ENCODE peak calls at places on chromosomes 4 and X, in five cellular contexts. O, Q, T, B and Y are unnamed samples.

GRCh38 chr4:39528056-39528465 is 822 bp upstream of the UGDH start:
- DNase-seq in T (no peak), Q (no peak), B (peak; percentile 93), O (peak; percentile 49), Y (no peak)

GRCh38 chr4:123399638-123400358 is 3.2 kb downstream of the SPRY1 start:
- DNase-seq in Q (peak; percentile 59), B (no peak), T (no peak), O (no peak), Y (no peak)

GRCh38 chr4:159368320-159368719 is 265.4 kb downstream of the RAPGEF2 start:
- DNase-seq in T (no peak), B (no peak), Q (no peak), O (no peak), Y (no peak)

GRCh38 chrX:7233632-7234406 is 85.9 kb upstream of the PUDP start:
- DNase-seq in B (no peak), O (no peak), Q (no peak), T (no peak), Y (no peak)

GRCh38 chrX:71617742-71618141 is 569 bp downstream of the CXCR3 start:
- DNase-seq in T (no peak), O (no peak), B (no peak), Q (no peak), Y (no peak)

GRCh38 chr4:56909083-56909981 is 1.6 kb downstream of the REST start:
- DNase-seq in O (no peak), B (peak; percentile 73), T (no peak), Q (peak; percentile 56), Y (no peak)

GRCh38 chrX:144798972-144799371 is 448.3 kb upstream of the SPANXN1 start:
- DNase-seq in T (no peak), Q (no peak), B (no peak), O (no peak), Y (no peak)

GRCh38 chrX:34655496-34656258 is 1.4 kb downstream of the TMEM47 start:
- DNase-seq in Q (peak; percentile 35), B (no peak), T (no peak), O (no peak), Y (no peak)

GRCh38 chr4:87209696-87210095 is 10.7 kb downstream of the KLHL8 start:
- DNase-seq in T (peak; percentile 22), B (peak; percentile 72), Q (no peak), O (no peak), Y (no peak)

GRCh38 chr4:174865418-174865985 is 36.5 kb upstream of the GLRA3 start:
- DNase-seq in B (no peak), Q (no peak), O (no peak), T (no peak), Y (no peak)

GRCh38 chrX:154362085-154362742 is 12.2 kb downstream of the FLNA start:
- DNase-seq in O (no peak), Q (no peak), B (no peak), T (no peak), Y (no peak)

GRCh38 chrX:17412692-17413091 is 37.7 kb downstream of the NHS start:
- DNase-seq in T (no peak), Q (peak; percentile 76), B (no peak), O (peak; percentile 27), Y (no peak)

GRCh38 chr4:48924416-48924815 is 17.8 kb upstream of the OCIAD2 start:
- DNase-seq in T (no peak), B (no peak), Q (no peak), O (no peak), Y (no peak)

GRCh38 chrX:153645921-153646481 is 1.0 kb upstream of the DUSP9 start:
- DNase-seq in Q (no peak), T (no peak), O (no peak), B (peak; percentile 29), Y (no peak)

GRCh38 chr4:25861422-25861926 is 1.3 kb downstream of the SEL1L3 start:
- DNase-seq in Q (peak; percentile 48), T (no peak), B (no peak), O (no peak), Y (no peak)

GRCh38 chr4:106266201-106266600 is 49.8 kb downstream of the TBCK start:
- DNase-seq in T (no peak), O (peak; percentile 18), Q (peak; percentile 72), B (no peak), Y (no peak)

GRCh38 chr4:182584016-182584415 is 333.2 kb downstream of the DCTD start:
- DNase-seq in O (no peak), T (no peak), Q (no peak), B (no peak), Y (no peak)

GRCh38 chr4:68831642-68832041 is 15.8 kb downstream of the UGT2B10 start:
- DNase-seq in Q (no peak), B (no peak), T (no peak), O (no peak), Y (no peak)

GRCh38 chrX:55026143-55026542 is 4.6 kb downstream of the ALAS2 start:
- DNase-seq in Q (no peak), T (no peak), B (no peak), O (no peak), Y (no peak)

GRCh38 chr4:80112236-80112635 is 39.2 kb upstream of the ANTXR2 start:
- DNase-seq in B (no peak), O (no peak), T (no peak), Q (no peak), Y (no peak)

GRCh38 chr4:69813628-69814027 is 46.3 kb downstream of the SULT1E1 start:
- DNase-seq in O (no peak), B (no peak), Q (no peak), T (no peak), Y (no peak)

GRCh38 chrX:68934922-68935321 is 106.1 kb downstream of the EFNB1 start:
- DNase-seq in Q (no peak), O (no peak), B (no peak), T (no peak), Y (no peak)

GRCh38 chr4:76622126-76622525 is 187.1 kb downstream of the SHROOM3 start:
- DNase-seq in B (no peak), T (no peak), O (no peak), Q (no peak), Y (no peak)

GRCh38 chr4:8739357-8739756 is 132.3 kb downstream of the HMX1 start:
- DNase-seq in T (no peak), O (no peak), Q (no peak), B (no peak), Y (no peak)

GRCh38 chrX:31353095-31353494 is 281.3 kb upstream of the FTHL17 start:
- DNase-seq in T (no peak), Q (peak; percentile 45), B (no peak), O (no peak), Y (no peak)

GRCh38 chr4:164405774-164406173 is 348.2 kb upstream of the SMIM31 start:
- DNase-seq in B (no peak), T (no peak), Q (no peak), O (no peak), Y (no peak)

GRCh38 chr4:187993827-187994226 is 1.7 kb upstream of the ZFP42 start:
- DNase-seq in T (no peak), Q (no peak), O (no peak), B (no peak), Y (no peak)

GRCh38 chr4:20176881-20177280 is 74.8 kb upstream of the SLIT2 start:
- DNase-seq in B (no peak), O (no peak), Q (peak; percentile 17), T (no peak), Y (no peak)
- TF ChIP-seq CTCF in B (no peak), O (no peak), Q (no peak), T (no peak), Y (no peak)

DNA sequence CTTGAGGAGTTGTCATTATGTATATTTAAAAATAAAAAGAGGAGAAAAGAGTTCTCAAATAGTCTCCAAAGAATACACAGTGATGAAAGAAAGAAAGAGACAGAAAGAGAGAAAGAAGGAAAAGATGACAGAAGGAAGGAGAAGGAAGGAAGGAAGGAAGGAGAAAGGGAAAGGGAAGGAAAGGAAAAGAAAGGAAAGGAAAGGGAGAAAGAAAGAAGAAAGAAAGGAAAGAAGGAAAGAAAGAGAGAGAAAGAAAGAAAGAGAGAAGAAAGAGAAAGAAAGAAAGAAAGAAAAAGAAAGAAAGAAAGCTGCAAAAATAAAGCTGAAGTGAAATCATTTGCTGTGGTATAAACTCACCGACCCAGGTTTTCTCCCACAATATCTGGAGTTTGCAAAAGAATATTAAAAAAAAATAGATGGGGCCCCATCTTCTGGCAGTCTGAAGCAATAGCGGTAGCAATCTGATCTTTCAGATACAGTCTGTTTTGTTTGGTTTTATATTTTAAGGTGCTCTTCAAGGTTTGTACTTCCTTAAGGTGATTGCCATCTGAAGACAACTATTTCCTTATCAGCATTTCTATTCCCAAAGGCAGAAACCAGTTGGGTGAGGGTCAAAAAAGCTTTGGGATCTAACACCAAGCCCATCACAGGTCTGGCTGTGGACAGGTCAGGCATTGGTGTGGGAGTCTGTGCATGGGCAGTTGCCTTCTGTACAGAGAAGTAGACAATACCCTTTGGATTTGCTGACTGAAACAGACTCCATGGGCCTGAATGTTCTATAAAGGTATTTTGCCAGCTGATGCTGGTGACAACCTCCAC is 160.4 kb downstream of the CPEB2 start:
- DNase-seq in T (no peak), Q (peak; percentile 65), B (no peak), O (no peak), Y (no peak)
- TF ChIP-seq CTCF in T (no peak), Q (peak; percentile 65), B (peak; percentile 30), O (peak; percentile 66), Y (peak; percentile 22)

DNA sequence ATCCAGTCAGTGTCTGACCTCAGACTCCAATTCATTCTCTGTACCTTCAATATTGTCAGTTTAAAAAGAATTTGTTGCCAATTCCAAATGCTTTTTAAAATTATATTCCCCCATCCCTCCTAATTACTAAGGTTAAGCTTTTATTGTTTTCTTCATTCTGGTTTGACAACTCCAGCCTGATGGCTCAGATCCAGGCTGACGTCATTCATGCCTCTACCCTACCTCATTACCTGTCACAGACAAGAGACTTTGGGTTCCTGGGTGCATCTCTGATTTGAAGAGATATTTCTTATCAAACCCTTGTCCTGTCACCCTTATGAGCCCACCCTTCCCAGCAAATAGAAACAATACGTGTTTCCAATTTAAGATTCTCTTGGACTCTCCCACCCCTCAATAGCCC is 300.2 kb upstream of the CLNK start:
- DNase-seq in O (no peak), Q (no peak), T (no peak), B (no peak), Y (no peak)
- TF ChIP-seq CTCF in O (no peak), Q (no peak), T (no peak), B (no peak), Y (no peak)

GRCh38 chr4:6762244-6762615 is 20.3 kb upstream of the KIAA0232 start:
- DNase-seq in O (no peak), T (no peak), Q (no peak), B (no peak), Y (no peak)

GRCh38 chr4:6764976-6765620 is 17.4 kb upstream of the KIAA0232 start:
- DNase-seq in B (no peak), O (no peak), Q (no peak), T (no peak), Y (no peak)

GRCh38 chr4:6765703-6766102 is 16.8 kb upstream of the KIAA0232 start:
- DNase-seq in B (no peak), T (no peak), Q (no peak), O (no peak), Y (no peak)

GRCh38 chr4:6761540-6762243 is 20.8 kb upstream of the KIAA0232 start:
- DNase-seq in O (no peak), B (no peak), T (no peak), Q (no peak), Y (no peak)

DNA sequence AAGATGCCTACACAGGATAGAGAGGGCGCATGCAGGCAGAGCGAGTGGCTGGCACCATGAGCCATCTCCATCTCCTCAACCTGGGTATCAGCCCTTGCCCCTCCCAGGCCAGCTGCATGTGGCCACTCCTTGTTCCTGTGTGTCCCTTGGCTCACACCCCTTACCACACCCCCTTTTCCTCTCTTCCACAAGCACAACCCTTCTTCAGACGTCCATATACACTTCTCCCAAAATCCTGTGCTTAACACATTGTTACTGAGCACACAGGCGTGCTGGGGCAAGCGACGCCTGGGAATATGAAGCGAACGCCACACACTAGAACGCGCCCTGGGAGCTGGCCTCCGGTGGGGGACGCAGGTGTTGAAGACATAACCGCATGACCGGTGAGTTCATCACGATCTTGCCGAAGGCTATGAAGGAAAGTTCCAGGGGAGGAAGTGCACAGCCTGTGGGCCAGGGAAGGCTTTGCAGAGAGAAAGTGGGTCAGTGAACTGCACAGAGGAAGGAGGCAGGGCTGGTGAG is 19.1 kb upstream of the KIAA0232 start:
- DNase-seq in T (no peak), O (no peak), Q (no peak), B (no peak), Y (no peak)
- TF ChIP-seq CTCF in T (no peak), O (no peak), Q (no peak), B (no peak), Y (no peak)